ENCODE peak calls at places on chromosome 6, in four cellular contexts. Y is ovary; X is fibroblast of lung; T is CD4-positive, alpha-beta T cell. J is an unnamed sample.

GRCh38 chr6:107491059-107491609 is 1.2 kb downstream of the SOBP start:
- DNase-seq in Y (peak), T (no peak), X (no peak), J (peak)

GRCh38 chr6:43171284-43172126 is 436 bp downstream of the SRF start:
- DNase-seq in X (no peak), T (peak), Y (peak), J (no peak)

GRCh38 chr6:358847-359246 is 32.7 kb upstream of the IRF4 start:
- DNase-seq in X (no peak), Y (no peak), T (no peak), J (no peak)

GRCh38 chr6:74870403-74870802 is 335.4 kb downstream of the COL12A1 start:
- DNase-seq in T (no peak), X (peak), Y (no peak), J (no peak)

GRCh38 chr6:16108996-16109658 is 19.8 kb upstream of the MYLIP start:
- DNase-seq in T (no peak), X (no peak), Y (no peak), J (peak)

GRCh38 chr6:98579941-98580340 is 254.4 kb upstream of the POU3F2 start:
- DNase-seq in X (peak), T (no peak), Y (no peak), J (no peak)

GRCh38 chr6:154249499-154250298 is 106.9 kb downstream of the IPCEF1 start:
- DNase-seq in Y (no peak), X (no peak), T (peak), J (no peak)

GRCh38 chr6:82144007-82144851 is 103.3 kb downstream of the IBTK start:
- DNase-seq in T (no peak), Y (no peak), X (peak), J (peak)

GRCh38 chr6:53581161-53581560 is 36.3 kb upstream of the GCLC start:
- DNase-seq in X (peak), T (no peak), Y (no peak), J (peak)

GRCh38 chr6:42929928-42930360 is 664 bp downstream of the CNPY3 start:
- DNase-seq in T (peak), Y (no peak), X (peak), J (peak)

GRCh38 chr6:150297327-150298028 is 71.3 kb upstream of the IYD start:
- DNase-seq in Y (no peak), X (peak), T (no peak), J (peak)

GRCh38 chr6:29813809-29814208 is 13.8 kb upstream of the HLA-G start:
- DNase-seq in T (no peak), X (no peak), Y (no peak), J (no peak)

GRCh38 chr6:46990031-46990644 is 52.0 kb downstream of the ADGRF1 start:
- DNase-seq in Y (no peak), X (no peak), T (no peak), J (no peak)

GRCh38 chr6:113073611-113074191 is 726.6 kb downstream of the RFPL4B start:
- DNase-seq in T (no peak), Y (no peak), X (peak), J (peak)

GRCh38 chr6:2190661-2191389 is 54.6 kb downstream of the GMDS start:
- DNase-seq in X (no peak), T (no peak), Y (no peak), J (no peak)

GRCh38 chr6:56539503-56540105 is 103.1 kb downstream of the DST start:
- DNase-seq in T (no peak), Y (no peak), X (no peak), J (no peak)

GRCh38 chr6:235763-236360 is 56.4 kb upstream of the DUSP22 start:
- DNase-seq in T (no peak), Y (no peak), X (peak), J (peak)

GRCh38 chr6:31655349-31656237 is at the start of gene APOM:
- DNase-seq in Y (no peak), X (no peak), T (no peak), J (no peak)

GRCh38 chr6:54083301-54083700 is 27.9 kb upstream of the MLIP start:
- DNase-seq in X (no peak), Y (no peak), T (no peak), J (no peak)

GRCh38 chr6:131116321-131116720 is 18.9 kb upstream of the AKAP7 start:
- DNase-seq in Y (no peak), T (no peak), X (no peak), J (no peak)

GRCh38 chr6:121187833-121188200 is 146.5 kb downstream of the TBC1D32 start:
- DNase-seq in Y (no peak), T (no peak), X (no peak), J (no peak)

GRCh38 chr6:47047479-47048411 is 5.6 kb upstream of the ADGRF1 start:
- DNase-seq in X (peak), T (no peak), Y (no peak), J (peak)

GRCh38 chr6:12208190-12208589 is 82.0 kb upstream of the EDN1 start:
- DNase-seq in Y (no peak), T (no peak), X (peak), J (peak)

GRCh38 chr6:125110056-125110455 is 43.5 kb upstream of the TPD52L1 start:
- DNase-seq in Y (no peak), X (no peak), T (no peak), J (no peak)

GRCh38 chr6:45718901-45719300 is 296.8 kb downstream of the CLIC5 start:
- DNase-seq in Y (no peak), T (no peak), X (peak), J (no peak)

GRCh38 chr6:62009445-62009844 is 276.6 kb downstream of the KHDRBS2 start:
- DNase-seq in X (no peak), Y (no peak), T (no peak), J (no peak)

GRCh38 chr6:26575494-26575939 is 21.2 kb upstream of the ABT1 start:
- DNase-seq in X (peak), T (no peak), Y (no peak), J (no peak)

GRCh38 chr6:71291991-71292390 is 3.4 kb downstream of the OGFRL1 start:
- DNase-seq in T (no peak), Y (no peak), X (no peak), J (peak)

GRCh38 chr6:29507319-29507718 is 19.6 kb upstream of the MAS1L start:
- DNase-seq in Y (no peak), X (no peak), T (no peak), J (no peak)

GRCh38 chr6:106115231-106115630 is 29.1 kb downstream of the PRDM1 start:
- DNase-seq in T (no peak), X (no peak), Y (no peak), J (no peak)

GRCh38 chr6:74100719-74101287 is 404.8 kb downstream of the CD109 start:
- DNase-seq in T (no peak), Y (no peak), X (no peak), J (no peak)

GRCh38 chr6:130517444-130517931 is 151.7 kb downstream of the TMEM200A start:
- DNase-seq in Y (no peak), X (peak), T (no peak), J (no peak)

GRCh38 chr6:154996841-154997311 is 1.8 kb downstream of the TIAM2 start:
- DNase-seq in T (no peak), X (no peak), Y (no peak), J (no peak)

GRCh38 chr6:5751525-5752252 is 255.0 kb downstream of the NRN1 start:
- DNase-seq in Y (no peak), T (no peak), X (peak), J (no peak)

GRCh38 chr6:82094166-82094806 is 153.3 kb downstream of the IBTK start:
- DNase-seq in Y (no peak), T (no peak), X (no peak), J (no peak)

GRCh38 chr6:157276731-157277130 is 46.6 kb downstream of the TMEM242 start:
- DNase-seq in Y (no peak), X (no peak), T (no peak), J (no peak)

GRCh38 chr6:30732237-30732943 is 10.1 kb downstream of the FLOT1 start:
- DNase-seq in Y (no peak), T (no peak), X (no peak), J (no peak)

GRCh38 chr6:128295670-128296069 is 224.7 kb downstream of the PTPRK start:
- DNase-seq in Y (no peak), T (no peak), X (no peak), J (no peak)
- TF ChIP-seq CTCF in Y (no peak), T (no peak), X (no peak), J (no peak)

GRCh38 chr6:7991992-7992815 is 72.0 kb downstream of the BLOC1S5 start:
- DNase-seq in Y (no peak), T (no peak), X (peak), J (peak)
- TF ChIP-seq CTCF in Y (peak), T (no peak), X (peak), J (peak)

GRCh38 chr6:24933868-24934401 is 1.8 kb downstream of the RIPOR2 start:
- DNase-seq in T (peak), Y (no peak), X (no peak), J (peak)
- TF ChIP-seq CTCF in T (peak), Y (no peak), X (peak), J (peak)

GRCh38 chr6:135195522-135195921 is 14.4 kb downstream of the MYB start:
- DNase-seq in Y (no peak), T (no peak), X (no peak), J (peak)
- TF ChIP-seq CTCF in Y (no peak), T (no peak), X (no peak), J (no peak)

GRCh38 chr6:147774856-147775255 is 266.4 kb downstream of the SAMD5 start:
- DNase-seq in X (no peak), T (no peak), Y (no peak), J (no peak)
- TF ChIP-seq CTCF in X (peak), T (no peak), Y (no peak), J (peak)

GRCh38 chr6:161011509-161012480 is 20.2 kb downstream of the MAP3K4 start:
- DNase-seq in X (peak), Y (no peak), T (no peak), J (peak)
- TF ChIP-seq CTCF in X (no peak), Y (no peak), T (no peak), J (no peak)

GRCh38 chr6:166459272-166459671 is 76.5 kb upstream of the MPC1 start:
- DNase-seq in T (no peak), X (no peak), Y (no peak), J (no peak)

GRCh38 chr6:166454692-166455515 is 72.2 kb upstream of the MPC1 start:
- DNase-seq in Y (no peak), X (no peak), T (no peak), J (no peak)

GRCh38 chr6:166459906-166460305 is 77.2 kb upstream of the MPC1 start:
- DNase-seq in T (no peak), Y (no peak), X (no peak), J (no peak)

GRCh38 chr6:166453651-166454050 is 70.9 kb upstream of the MPC1 start:
- DNase-seq in X (no peak), Y (no peak), T (no peak), J (no peak)

DNA sequence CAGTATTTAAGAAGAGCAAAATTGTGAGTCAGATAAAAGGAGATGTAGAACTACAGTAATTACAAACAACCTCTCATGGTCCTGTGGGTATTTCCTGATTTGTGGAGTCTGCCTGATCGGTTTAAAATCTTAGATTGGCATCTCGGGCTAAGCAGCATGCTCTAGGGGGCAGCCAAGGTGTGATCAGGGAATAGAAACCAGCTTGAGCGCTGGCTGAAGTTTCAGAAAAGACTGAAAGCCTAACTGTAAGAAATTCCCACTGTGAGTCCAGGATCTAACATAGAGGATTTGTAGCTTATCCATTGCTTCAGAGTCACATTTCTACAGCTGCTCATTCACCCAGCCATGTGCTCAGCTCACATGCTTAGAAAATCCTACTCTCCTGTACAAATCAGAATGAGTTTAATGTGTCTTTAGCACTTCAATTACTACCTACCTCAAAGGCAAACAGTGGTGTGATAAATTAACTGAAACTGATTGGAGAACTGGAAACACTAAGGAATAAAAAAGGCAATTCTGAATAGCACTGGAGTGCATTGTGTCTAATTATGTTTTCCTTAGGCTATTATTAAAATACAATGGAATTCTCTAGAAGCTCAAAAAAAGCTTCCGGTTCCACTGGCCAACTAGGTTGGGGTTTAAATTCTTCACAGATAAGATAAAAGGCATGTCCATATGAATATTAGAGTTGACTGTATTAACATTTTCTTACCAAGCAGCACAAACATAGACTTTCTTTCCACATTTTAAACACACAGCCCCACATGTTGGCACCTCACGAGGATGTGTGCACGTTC is 73.8 kb upstream of the MPC1 start:
- DNase-seq in Y (no peak), X (peak), T (no peak), J (peak)
- TF ChIP-seq CTCF in Y (no peak), X (peak), T (peak), J (peak)